ENCODE peak calls at places on chromosomes 6 and 20, in five cellular contexts. I, R, S, H and G are unnamed samples.

GRCh38 chr6:136464874-136465273 is 85.3 kb downstream of the MAP7 start:
- DNase-seq in R (no peak), H (no peak), S (no peak), I (no peak), G (no peak)

GRCh38 chr6:41517473-41517872 is 28.7 kb upstream of the FOXP4 start:
- DNase-seq in I (no peak), R (no peak), S (no peak), H (no peak), G (no peak)

GRCh38 chr20:46057856-46058655 is 29.0 kb downstream of the SLC12A5 start:
- DNase-seq in I (no peak), R (no peak), H (no peak), S (no peak), G (no peak)

GRCh38 chr6:163956571-163957407 is 542.3 kb downstream of the QKI start:
- DNase-seq in R (no peak), H (peak; percentile 77), S (peak; percentile 10), I (peak; percentile 82), G (peak; percentile 86)

GRCh38 chr20:60055740-60056139 is 97.5 kb downstream of the CDH26 start:
- DNase-seq in I (no peak), H (peak; percentile 55), R (no peak), S (no peak), G (no peak)

GRCh38 chr6:107132330-107132954 is 17.1 kb upstream of the BEND3 start:
- DNase-seq in H (peak; percentile 39), I (peak; percentile 53), R (peak; percentile 4), S (no peak), G (peak; percentile 44)

GRCh38 chr6:105798057-105798456 is 288.1 kb upstream of the PRDM1 start:
- DNase-seq in H (no peak), R (no peak), I (no peak), S (no peak), G (peak; percentile 80)

GRCh38 chr20:32236819-32237218 is 29.1 kb downstream of the POFUT1 start:
- DNase-seq in S (no peak), R (no peak), I (no peak), H (no peak), G (no peak)

GRCh38 chr6:149566372-149567193 is at the start of gene GINM1:
- DNase-seq in S (no peak), I (peak; percentile 72), H (peak; percentile 40), R (peak; percentile 11), G (peak; percentile 46)

GRCh38 chr20:57891067-57891466 is 181.3 kb upstream of the PMEPA1 start:
- DNase-seq in S (no peak), H (no peak), I (no peak), R (no peak), G (no peak)

GRCh38 chr6:101832371-101832770 is 438.9 kb downstream of the GRIK2 start:
- DNase-seq in H (no peak), S (no peak), R (no peak), I (peak; percentile 35), G (no peak)

GRCh38 chr20:63183422-63184146 is 32.3 kb downstream of the YTHDF1 start:
- DNase-seq in R (peak; percentile 24), S (no peak), H (no peak), I (peak; percentile 25), G (peak; percentile 49)

GRCh38 chr6:55445648-55446204 is 118.5 kb downstream of the GFRAL start:
- DNase-seq in H (peak; percentile 14), R (no peak), S (no peak), I (peak; percentile 31), G (peak; percentile 50)

GRCh38 chr6:142886431-142887170 is 58.4 kb downstream of the HIVEP2 start:
- DNase-seq in H (peak; percentile 40), R (no peak), I (peak; percentile 5), S (no peak), G (peak; percentile 62)

GRCh38 chr6:152457949-152458624 is 179.1 kb downstream of the SYNE1 start:
- DNase-seq in R (no peak), H (no peak), S (no peak), I (no peak), G (no peak)

GRCh38 chr20:25238319-25239037 is 9.4 kb upstream of the PYGB start:
- DNase-seq in H (peak; percentile 47), I (no peak), R (no peak), S (no peak), G (no peak)

GRCh38 chr20:19817017-19817416 is 59.0 kb downstream of the RIN2 start:
- DNase-seq in I (no peak), R (no peak), H (peak; percentile 97), S (no peak), G (peak; percentile 96)

GRCh38 chr6:18276610-18277009 is 12.3 kb upstream of the DEK start:
- DNase-seq in R (no peak), H (no peak), S (no peak), I (peak; percentile 87), G (no peak)

GRCh38 chr20:62002882-62003480 is 62.7 kb downstream of the TAF4 start:
- DNase-seq in S (no peak), H (no peak), R (no peak), I (no peak), G (no peak)

GRCh38 chr6:90537027-90537426 is 49.8 kb downstream of the MAP3K7 start:
- DNase-seq in S (no peak), R (no peak), H (no peak), I (no peak), G (peak; percentile 5)